ENCODE peak calls at places on chromosome 16, in four cellular contexts. G is A549; Z is stimulated activated CD4-positive, alpha-beta T cell treated with anti-CD3 and anti-CD28 coated beads, Interleukin-1b, Interleukin-23, amount 100 ng/mL, for 24 hours; R is EL. N is an unnamed sample.

GRCh38 chr16:64751906-64752305 is 370.0 kb downstream of the CDH11 start:
- DNase-seq in G (no peak), Z (no peak), R (peak), N (no peak)

GRCh38 chr16:83994087-83994486 is 26.0 kb downstream of the NECAB2 start:
- DNase-seq in G (peak), Z (no peak), R (peak), N (peak)

GRCh38 chr16:74261068-74261467 is 35.5 kb upstream of the PSMD7 start:
- DNase-seq in G (no peak), Z (no peak), R (no peak), N (no peak)

GRCh38 chr16:19138601-19139000 is 24.8 kb downstream of the ITPRIPL2 start:
- DNase-seq in G (peak), Z (no peak), R (peak), N (no peak)

GRCh38 chr16:87416826-87417471 is 24.8 kb downstream of the MAP1LC3B start:
- DNase-seq in Z (no peak), R (peak), G (peak), N (peak)

GRCh38 chr16:67304006-67304405 is 22.5 kb downstream of the KCTD19 start:
- DNase-seq in R (peak), Z (no peak), G (no peak), N (no peak)

GRCh38 chr16:85416267-85417109 is 196.6 kb upstream of the GSE1 start:
- DNase-seq in R (peak), G (peak), Z (peak), N (peak)

GRCh38 chr16:85136705-85137322 is 24.5 kb upstream of the CIBAR2 start:
- DNase-seq in Z (no peak), R (peak), G (no peak), N (no peak)

N was measured in Jurkat, Clone E6-1.